ENCODE peak calls at places on chromosomes 11 and 22, in eight cellular contexts. L is IMR-90, B is A549, A is kidney epithelial cell, U is lung, M is heart left ventricle, D is cardiac fibroblast, P is body of pancreas. G is an unnamed sample.

GRCh38 chr11:47413908-47414684 is 5.7 kb downstream of the SLC39A13 start:
- DNase-seq in L (peak), D (peak), P (no peak), U (peak), A (no peak), M (peak), B (no peak), G (no peak)

GRCh38 chr11:65478411-65479183 is 20.2 kb upstream of the MALAT1 start:
- DNase-seq in L (peak), P (peak), M (peak), A (no peak), D (peak), B (no peak), U (peak), G (peak)

GRCh38 chr22:24693359-24693758 is 81.2 kb downstream of the PIWIL3 start:
- DNase-seq in A (no peak), M (no peak), P (no peak), B (no peak), D (peak), U (no peak), L (peak), G (no peak)

GRCh38 chr22:24291538-24292201 is 21.0 kb downstream of the SPECC1L start:
- DNase-seq in M (no peak), B (no peak), D (no peak), P (no peak), A (no peak), L (no peak), U (no peak), G (no peak)

GRCh38 chr11:128551641-128552335 is 35.6 kb downstream of the ETS1 start:
- DNase-seq in A (no peak), B (no peak), D (peak), U (no peak), L (no peak), M (no peak), P (no peak), G (no peak)

GRCh38 chr11:129881570-129882170 is 13.7 kb downstream of the NFRKB start:
- DNase-seq in B (peak), A (no peak), U (no peak), M (no peak), L (peak), D (peak), P (peak), G (no peak)

GRCh38 chr11:31582697-31583096 is 73.1 kb downstream of the ELP4 start:
- DNase-seq in A (no peak), B (no peak), P (no peak), D (no peak), L (no peak), U (no peak), M (no peak), G (no peak)

GRCh38 chr11:76524461-76524860 is 79.6 kb downstream of the EMSY start:
- DNase-seq in M (no peak), P (no peak), L (peak), D (no peak), U (no peak), A (no peak), B (no peak), G (no peak)

GRCh38 chr11:114135737-114136151 is 76.2 kb downstream of the ZBTB16 start:
- DNase-seq in P (no peak), U (no peak), B (no peak), A (no peak), L (no peak), M (no peak), D (peak), G (no peak)

GRCh38 chr11:120137611-120138521 is at the start of gene TRIM29:
- DNase-seq in D (no peak), L (no peak), A (no peak), M (no peak), P (no peak), B (no peak), U (peak), G (no peak)

GRCh38 chr11:119874660-119875238 is 145.7 kb upstream of the NECTIN1 start:
- DNase-seq in A (no peak), P (no peak), D (no peak), M (no peak), U (no peak), B (no peak), L (no peak), G (no peak)

GRCh38 chr11:107439586-107440201 is 17.9 kb downstream of the CWF19L2 start:
- DNase-seq in A (no peak), B (no peak), L (no peak), P (no peak), U (no peak), D (no peak), M (no peak), G (no peak)

GRCh38 chr11:3105791-3106735 is 48.8 kb upstream of the CARS1 start:
- DNase-seq in U (no peak), D (no peak), L (no peak), B (no peak), A (no peak), P (no peak), M (peak), G (peak)

GRCh38 chr11:111530091-111530490 is 10.4 kb upstream of the LAYN start:
- DNase-seq in M (no peak), A (no peak), L (no peak), P (no peak), B (no peak), U (no peak), D (no peak), G (no peak)

GRCh38 chr22:31926969-31927368 is 17.4 kb upstream of the YWHAH start:
- DNase-seq in P (no peak), U (no peak), M (no peak), D (no peak), L (no peak), A (no peak), B (no peak), G (no peak)

GRCh38 chr11:854601-855342 is 12.1 kb downstream of the TSPAN4 start:
- DNase-seq in D (no peak), L (no peak), U (no peak), M (no peak), P (no peak), A (no peak), B (no peak), G (no peak)

GRCh38 chr22:45254789-45255261 is 14.1 kb upstream of the KIAA0930 start:
- DNase-seq in P (no peak), B (no peak), M (no peak), D (no peak), U (no peak), A (no peak), L (no peak), G (no peak)

GRCh38 chr11:76980196-76980595 is 54.0 kb upstream of the B3GNT6 start:
- DNase-seq in M (no peak), D (no peak), U (no peak), B (no peak), P (no peak), A (no peak), L (no peak), G (no peak)

GRCh38 chr22:47209547-47210023 is 447.1 kb downstream of the TBC1D22A start:
- DNase-seq in U (peak), D (no peak), P (no peak), L (no peak), B (no peak), M (no peak), A (no peak), G (no peak)

GRCh38 chr22:26143801-26144325 is 25.4 kb upstream of the SEZ6L start:
- DNase-seq in M (no peak), L (no peak), D (no peak), P (no peak), U (no peak), B (no peak), A (no peak), G (no peak)

GRCh38 chr22:42717197-42717967 is 3.3 kb downstream of the A4GALT start:
- DNase-seq in U (no peak), A (no peak), M (no peak), L (no peak), P (no peak), B (no peak), D (peak), G (no peak)

GRCh38 chr11:116189378-116190170 is 583.2 kb downstream of the BUD13 start:
- DNase-seq in D (no peak), P (no peak), U (no peak), M (no peak), L (no peak), A (no peak), B (no peak), G (no peak)

GRCh38 chr11:2760196-2760871 is 60.5 kb upstream of the KCNQ1OT1 start:
- DNase-seq in B (no peak), D (no peak), P (peak), M (peak), A (no peak), U (no peak), L (no peak), G (peak)

GRCh38 chr11:843818-844692 is 1.4 kb downstream of the TSPAN4 start:
- DNase-seq in D (peak), M (peak), L (peak), B (peak), P (peak), A (no peak), U (peak), G (peak)

GRCh38 chr11:76695767-76696166 is 25.2 kb upstream of the LRRC32 start:
- DNase-seq in D (no peak), M (peak), L (no peak), B (no peak), A (no peak), P (no peak), U (no peak), G (no peak)

GRCh38 chr11:46698597-46698996 is 1.8 kb downstream of the ARHGAP1 start:
- DNase-seq in L (no peak), M (no peak), A (no peak), P (no peak), U (no peak), D (no peak), B (no peak), G (no peak)

GRCh38 chr11:33125611-33126010 is 35.7 kb downstream of the CSTF3 start:
- DNase-seq in M (no peak), D (no peak), A (no peak), B (no peak), L (no peak), U (no peak), P (no peak), G (no peak)

GRCh38 chr11:94546886-94547285 is 3.2 kb downstream of the FUT4 start:
- DNase-seq in P (peak), B (no peak), D (no peak), U (no peak), L (no peak), A (no peak), M (no peak), G (no peak)

GRCh38 chr22:24435861-24436351 is 8.5 kb downstream of the ADORA2A start:
- DNase-seq in M (peak), D (peak), A (no peak), B (no peak), U (no peak), L (peak), P (no peak), G (no peak)

GRCh38 chr22:19523240-19524169 is 705 bp downstream of the CLDN5 start:
- DNase-seq in M (no peak), U (no peak), D (peak), P (no peak), B (no peak), L (peak), A (no peak), G (no peak)

GRCh38 chr11:60871378-60872061 is 4.2 kb downstream of the ZP1 start:
- DNase-seq in P (no peak), M (peak), B (no peak), A (no peak), U (no peak), L (peak), D (peak), G (no peak)

GRCh38 chr11:60786811-60787567 is 1.9 kb downstream of the MS4A10 start:
- DNase-seq in D (peak), B (no peak), M (peak), P (peak), L (peak), A (peak), U (no peak), G (peak)

GRCh38 chr11:115168229-115168671 is 336.0 kb downstream of the CADM1 start:
- DNase-seq in U (no peak), A (no peak), D (no peak), M (no peak), L (no peak), P (peak), B (no peak), G (no peak)

GRCh38 chr11:84543367-84544159 is 1083.6 kb downstream of the DLG2 start:
- DNase-seq in M (no peak), B (no peak), L (no peak), U (no peak), D (no peak), A (no peak), P (peak), G (no peak)
- TF ChIP-seq CTCF in M (no peak), B (no peak), L (no peak), U (no peak), D (no peak), A (no peak), P (no peak), G (no peak)

DNA sequence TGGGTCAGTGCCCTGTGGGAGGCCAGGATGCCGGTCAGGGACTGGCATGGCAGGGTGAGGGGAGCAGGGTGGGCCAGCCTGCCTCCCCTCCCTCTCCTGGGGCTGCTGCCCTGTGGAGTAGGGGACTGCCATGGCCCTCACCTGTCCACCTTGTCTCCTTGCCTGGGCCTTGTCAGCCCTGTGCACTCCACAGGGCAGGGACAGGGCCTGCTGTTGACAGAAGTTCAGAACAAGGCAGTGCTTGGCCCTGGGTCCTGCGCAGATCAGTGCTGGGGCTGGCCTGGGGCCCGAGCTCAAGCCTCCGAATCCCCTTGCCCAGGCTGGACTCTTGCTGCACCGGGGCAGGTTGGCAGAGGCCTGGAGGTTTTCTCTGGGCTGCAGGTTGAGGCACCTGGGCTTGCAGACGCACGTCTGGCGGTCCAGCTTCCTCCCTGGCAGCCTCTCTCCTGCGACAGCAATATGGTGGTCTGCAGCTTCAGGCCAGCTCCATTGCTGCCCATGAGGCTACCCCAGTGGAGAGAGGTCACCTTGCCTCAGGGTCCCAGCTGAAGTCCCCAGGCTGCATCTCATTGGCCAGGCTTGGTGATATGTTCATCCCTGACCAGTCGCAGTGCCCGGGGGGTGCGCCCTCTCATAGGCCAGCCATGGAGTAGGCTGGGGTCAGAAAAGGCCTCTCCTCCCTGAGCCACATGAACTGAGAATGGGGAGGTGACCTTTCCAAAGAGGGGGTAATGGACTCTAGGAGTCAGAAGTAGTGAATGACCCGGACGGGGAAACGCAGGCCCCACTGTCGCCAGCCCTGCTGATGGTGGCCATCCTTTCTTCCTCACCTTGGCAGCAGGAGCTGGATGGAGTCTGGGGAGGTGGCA is 21.5 kb upstream of the CHKA start:
- DNase-seq in A (no peak), L (no peak), U (no peak), B (no peak), M (no peak), D (no peak), P (peak), G (peak)
- TF ChIP-seq CTCF in A (no peak), L (no peak), U (no peak), B (no peak), M (no peak), D (no peak), P (no peak), G (no peak)

GRCh38 chr11:19808076-19808911 is 95.7 kb downstream of the NAV2 start:
- DNase-seq in B (no peak), M (no peak), U (no peak), P (no peak), L (no peak), D (no peak), A (no peak), G (no peak)
- TF ChIP-seq CTCF in B (peak), M (peak), U (no peak), P (peak), L (no peak), D (no peak), A (peak), G (no peak)

DNA sequence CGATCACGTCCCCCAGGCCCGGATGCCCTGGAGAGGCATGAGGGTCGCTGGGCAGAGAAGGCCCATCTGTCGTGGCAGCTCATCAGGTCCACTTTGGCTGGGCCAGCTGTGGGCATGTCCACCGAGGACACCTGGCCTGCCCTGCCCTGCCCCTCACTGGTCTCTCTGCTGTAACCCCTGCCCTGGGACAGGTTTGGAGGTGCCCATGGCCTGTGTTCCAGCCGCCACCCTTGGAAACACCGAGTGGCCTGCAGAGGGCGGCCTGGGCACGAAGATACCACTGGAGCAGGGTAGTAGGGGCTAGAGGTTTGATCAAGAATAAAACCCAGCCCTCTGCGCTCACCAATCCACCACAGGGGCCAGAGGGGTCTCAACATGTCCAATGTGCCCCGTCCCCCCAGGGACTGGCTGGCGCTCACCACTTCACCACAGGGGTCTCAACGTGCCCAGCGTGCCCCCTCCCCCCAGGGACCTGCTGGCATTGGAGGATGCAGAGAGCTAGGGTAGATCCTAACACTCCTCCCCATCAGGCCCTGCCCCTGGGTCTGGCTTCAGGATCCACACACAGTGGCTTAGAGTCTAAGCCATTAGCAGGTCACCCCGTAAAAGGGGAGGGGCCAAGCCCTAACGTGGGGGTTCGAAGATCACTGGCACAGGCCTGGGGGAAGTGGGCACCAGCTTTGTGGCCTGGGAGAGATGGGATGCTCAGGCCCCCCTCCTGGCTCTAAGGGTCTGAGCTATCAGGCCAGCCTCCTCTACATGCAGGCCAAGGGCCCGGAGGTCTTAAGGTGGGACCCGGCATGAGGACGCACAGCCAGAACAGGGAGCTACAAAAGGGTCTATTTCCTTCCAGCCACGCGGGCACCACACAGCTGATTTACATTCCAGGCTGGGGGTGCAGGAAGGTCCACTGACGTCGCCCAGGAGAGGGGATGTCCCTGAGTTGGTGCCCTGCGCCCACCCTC is 1.3 kb upstream of the HDAC10 start:
- DNase-seq in L (peak), A (no peak), P (peak), D (peak), U (peak), B (no peak), M (peak), G (peak)
- TF ChIP-seq CTCF in L (peak), A (peak), P (peak), D (peak), U (peak), B (peak), M (peak), G (peak)

GRCh38 chr11:18563090-18563730 is 25.3 kb downstream of the UEVLD start:
- DNase-seq in M (no peak), L (no peak), U (no peak), A (no peak), P (no peak), D (no peak), B (no peak), G (no peak)
- TF ChIP-seq CTCF in M (no peak), L (no peak), U (no peak), A (no peak), P (no peak), D (no peak), B (no peak), G (no peak)

DNA sequence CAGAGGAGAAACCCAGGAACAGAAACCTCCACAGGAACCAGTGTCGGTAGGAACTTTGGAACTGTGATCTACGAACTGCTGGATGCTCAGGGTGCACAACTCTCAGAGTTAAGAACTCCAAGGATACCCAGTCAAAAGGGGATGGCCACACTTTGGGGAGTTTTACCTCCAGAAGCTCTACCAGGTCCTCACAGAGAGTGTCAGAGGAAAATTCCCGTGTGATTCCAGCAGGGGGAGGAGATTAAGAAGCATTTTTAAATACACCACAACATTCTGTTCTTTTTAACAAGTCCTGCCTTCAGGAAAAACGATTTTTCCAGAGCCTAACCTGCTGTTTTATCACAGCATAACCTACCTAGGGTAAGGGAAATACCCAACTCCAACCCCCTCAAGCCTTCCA is 104.0 kb downstream of the SOX6 start:
- DNase-seq in A (no peak), P (peak), D (peak), U (no peak), L (peak), M (no peak), B (peak), G (no peak)
- TF ChIP-seq CTCF in A (no peak), P (no peak), D (peak), U (no peak), L (peak), M (no peak), B (no peak), G (no peak)

GRCh38 chr22:30602049-30602448 is 4.9 kb upstream of the TCN2 start:
- DNase-seq in B (no peak), U (no peak), P (peak), L (peak), D (peak), A (peak), M (no peak), G (no peak)
- TF ChIP-seq CTCF in B (peak), U (no peak), P (peak), L (peak), D (peak), A (peak), M (no peak), G (no peak)

G was measured in ovary.